ENCODE peak calls at places on chromosomes 13 and 19, in six cellular contexts. B, Z, S, V, U and C are unnamed samples. For H3K4me1, the result is how much of the 10 kb centered on the place peaks cover.

GRCh38 chr13:29165840-29166239 is 345.7 kb downstream of the MTUS2 start:
- DNase-seq in B (no peak), Z (no peak), S (no peak), V (no peak), U (no peak), C (no peak)

GRCh38 chr13:45121421-45121820 is 1.1 kb downstream of the GTF2F2 start:
- DNase-seq in B (no peak), Z (no peak), S (peak), V (no peak), U (no peak), C (no peak)

GRCh38 chr19:30076751-30077670 is 135.0 kb downstream of the URI1 start:
- DNase-seq in B (no peak), Z (peak), S (no peak), V (no peak), U (peak), C (no peak)

GRCh38 chr13:83620535-83621220 is 261.6 kb downstream of the SLITRK1 start:
- DNase-seq in B (no peak), Z (no peak), S (peak), V (no peak), U (no peak), C (no peak)

GRCh38 chr19:45815501-45816216 is 551 bp upstream of the RSPH6A start:
- DNase-seq in B (peak), Z (no peak), S (no peak), V (no peak), U (no peak), C (no peak)

GRCh38 chr19:10501971-10502523 is 1.1 kb downstream of the KEAP1 start:
- DNase-seq in B (peak), Z (peak), S (no peak), V (peak), U (peak), C (no peak)

GRCh38 chr13:110834572-110834971 is 80.3 kb downstream of the ANKRD10 start:
- DNase-seq in B (no peak), Z (no peak), S (no peak), V (no peak), U (no peak), C (no peak)

GRCh38 chr13:52195052-52195837 is 35.8 kb upstream of the NEK3 start:
- DNase-seq in B (peak), Z (peak), S (peak), V (peak), U (peak), C (peak)

GRCh38 chr13:48985751-48986150 is 10.0 kb downstream of the FNDC3A start:
- DNase-seq in B (no peak), Z (no peak), S (no peak), V (no peak), U (no peak), C (no peak)

GRCh38 chr19:3061214-3062161 is 807 bp downstream of the TLE5 start:
- DNase-seq in B (peak), Z (peak), S (no peak), V (no peak), U (peak), C (peak)

GRCh38 chr19:47506459-47506858 is 8.4 kb downstream of the NAPA start:
- DNase-seq in B (no peak), Z (no peak), S (no peak), V (peak), U (peak), C (no peak)
- H3K4me1 ChIP-seq in B (half or more), Z (under half), S (under half), V (half or more), U (half or more), C (under half)

DNA sequence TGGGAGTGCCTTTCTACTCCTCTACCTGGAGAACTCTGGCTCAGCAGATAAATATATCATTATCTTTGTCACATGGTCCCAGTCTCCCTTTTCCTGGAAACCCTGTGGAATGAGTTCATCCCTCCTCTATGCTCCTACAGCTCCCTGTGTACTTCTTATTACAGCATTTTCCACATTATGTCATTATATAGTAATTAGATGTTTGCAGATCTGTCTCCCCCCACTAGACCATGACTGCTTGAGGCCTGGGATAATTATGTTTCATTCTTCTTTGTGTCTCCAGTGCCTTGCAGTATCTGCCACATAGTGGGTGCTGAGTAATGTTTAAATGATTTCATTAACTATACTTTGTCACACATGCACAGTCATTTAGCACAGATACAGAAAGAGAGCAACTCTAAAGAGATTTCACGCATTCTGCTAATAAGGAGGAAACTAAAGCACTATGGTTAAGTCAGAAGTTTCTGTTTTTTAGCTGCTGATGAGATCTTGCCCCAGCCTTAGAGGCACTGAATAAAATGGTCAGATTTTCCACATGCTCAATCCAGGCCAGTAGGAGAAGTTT is 66.1 kb upstream of the DIAPH3 start:
- DNase-seq in B (no peak), Z (no peak), S (no peak), V (no peak), U (no peak), C (no peak)
- H3K27ac ChIP-seq in B (no peak), Z (no peak), S (no peak), V (no peak), U (no peak), C (no peak)

DNA sequence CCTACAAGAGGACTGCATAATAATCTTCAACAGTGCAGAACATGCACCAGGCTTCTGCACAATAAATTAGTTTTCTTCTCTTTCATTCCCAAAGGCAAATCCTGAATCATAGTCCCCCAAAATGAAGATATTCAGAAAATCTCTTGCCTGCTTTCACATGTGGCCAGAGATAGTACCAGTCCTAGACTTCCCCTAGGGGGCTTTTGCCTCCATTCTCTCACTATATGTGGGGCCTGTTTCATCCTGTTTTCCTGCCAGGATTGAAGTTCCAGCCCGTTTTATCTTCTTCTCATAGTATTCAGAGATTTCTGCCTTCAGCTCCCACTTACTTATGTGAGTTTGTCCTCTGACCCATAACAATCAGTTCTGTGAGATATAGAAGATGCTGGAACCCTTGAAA is 421.8 kb upstream of the PCDH9 start:
- DNase-seq in B (no peak), Z (no peak), S (no peak), V (no peak), U (no peak), C (no peak)
- TF ChIP-seq CTCF in B (no peak), Z (no peak), S (no peak), V (no peak), U (no peak), C (no peak)

GRCh38 chr19:18800636-18801035 is 9.5 kb upstream of the COMP start:
- DNase-seq in B (no peak), Z (no peak), S (no peak), V (no peak), U (no peak), C (no peak)

GRCh38 chr19:18802354-18802753 is 11.2 kb upstream of the COMP start:
- DNase-seq in B (no peak), Z (no peak), S (no peak), V (no peak), U (no peak), C (no peak)

GRCh38 chr19:18804643-18805042 is 13.5 kb upstream of the COMP start:
- DNase-seq in B (no peak), Z (peak), S (no peak), V (no peak), U (no peak), C (no peak)

GRCh38 chr19:18803550-18804138 is 12.5 kb upstream of the COMP start:
- DNase-seq in B (no peak), Z (no peak), S (no peak), V (no peak), U (no peak), C (no peak)

GRCh38 chr19:18804139-18804601 is 13.1 kb upstream of the COMP start:
- DNase-seq in B (no peak), Z (peak), S (no peak), V (no peak), U (no peak), C (no peak)
- H3K4me1 ChIP-seq in B (under half), Z (under half), S (under half), V (under half), U (under half), C (under half)

GRCh38 chr19:7083076-7083956 is 13.8 kb downstream of the ZNF557 start:
- DNase-seq in B (no peak), Z (no peak), S (peak), V (no peak), U (no peak), C (no peak)
- H3K27ac ChIP-seq in B (no peak), Z (no peak), S (no peak), V (no peak), U (no peak), C (no peak)

GRCh38 chr19:19113040-19113541 is 25.2 kb downstream of the TMEM161A start:
- DNase-seq in B (no peak), Z (no peak), S (no peak), V (no peak), U (no peak), C (no peak)
- TF ChIP-seq CTCF in B (no peak), Z (no peak), S (no peak), V (no peak), U (no peak), C (no peak)